ENCODE peak calls at places on chromosomes 12 and 14, in seven cellular contexts. Z is heart left ventricle; L is CD8-positive, alpha-beta memory T cell; F is neural progenitor cell; K is GM23248; W is effector memory CD4-positive, alpha-beta T cell; Q is H1. O is an unnamed sample. For H3K36me3, the result is how much of the 10 kb centered on the place peaks cover.

GRCh38 chr14:90383731-90384542 is 12.9 kb upstream of the CALM1 start:
- DNase-seq in K (peak), L (peak), W (peak), Q (peak), Z (peak), F (peak), O (peak)

GRCh38 chr12:123853401-123854070 is 91.4 kb downstream of the DNAH10 start:
- DNase-seq in Z (no peak), Q (no peak), K (no peak), F (no peak), W (no peak), L (no peak), O (no peak)

GRCh38 chr14:99260652-99261551 is 11.1 kb downstream of the BCL11B start:
- DNase-seq in Q (no peak), F (peak), W (no peak), Z (no peak), L (peak), K (no peak), O (no peak)

GRCh38 chr14:33568935-33569579 is 381.8 kb downstream of the EGLN3 start:
- DNase-seq in K (peak), L (no peak), F (no peak), Q (no peak), W (no peak), Z (no peak), O (no peak)

GRCh38 chr12:47808574-47809380 is 10.9 kb downstream of the HDAC7 start:
- DNase-seq in Z (no peak), L (peak), K (peak), F (peak), W (peak), Q (no peak), O (no peak)

GRCh38 chr12:64560395-64561301 is 49.6 kb upstream of the RASSF3 start:
- DNase-seq in L (no peak), Q (peak), W (no peak), Z (no peak), F (peak), K (peak), O (no peak)

GRCh38 chr14:68780358-68781160 is 12.3 kb downstream of the ZFP36L1 start:
- DNase-seq in K (peak), F (peak), W (no peak), Z (peak), Q (no peak), L (peak), O (peak)

GRCh38 chr12:93593833-93594232 is 21.4 kb downstream of the SOCS2 start:
- DNase-seq in Q (no peak), F (no peak), K (no peak), L (no peak), W (no peak), Z (no peak), O (no peak)

GRCh38 chr14:53741379-53742225 is 215.0 kb downstream of the BMP4 start:
- DNase-seq in F (no peak), W (no peak), Z (no peak), Q (no peak), K (no peak), L (no peak), O (no peak)

GRCh38 chr12:132218915-132219314 is 74.7 kb downstream of the NOC4L start:
- DNase-seq in W (peak), L (peak), F (peak), K (no peak), Z (no peak), Q (no peak), O (no peak)

GRCh38 chr14:63603749-63604277 is 37.9 kb downstream of the WDR89 start:
- DNase-seq in L (no peak), Z (no peak), W (no peak), F (no peak), Q (no peak), K (no peak), O (no peak)

GRCh38 chr12:52539024-52539820 is 13.7 kb downstream of the KRT71 start:
- DNase-seq in K (peak), W (no peak), F (no peak), Z (no peak), L (no peak), Q (no peak), O (no peak)

GRCh38 chr12:123058980-123059379 is 78.5 kb downstream of the ARL6IP4 start:
- DNase-seq in F (no peak), W (no peak), K (peak), Z (peak), L (no peak), Q (no peak), O (no peak)

GRCh38 chr12:3127832-3128231 is 50.7 kb downstream of the TSPAN9 start:
- DNase-seq in F (no peak), L (no peak), Q (no peak), Z (no peak), K (no peak), W (no peak), O (no peak)

GRCh38 chr14:61570188-61570960 is 124.9 kb upstream of the HIF1A start:
- DNase-seq in K (peak), Q (no peak), L (no peak), Z (no peak), F (no peak), W (no peak), O (no peak)

GRCh38 chr12:13661005-13661887 is 320.2 kb downstream of the GRIN2B start:
- DNase-seq in Z (peak), W (no peak), K (peak), F (peak), Q (peak), L (no peak), O (peak)

GRCh38 chr14:52013984-52014600 is 24.7 kb downstream of the RTRAF start:
- DNase-seq in F (peak), Z (no peak), Q (peak), L (no peak), W (no peak), K (peak), O (no peak)

GRCh38 chr14:71711619-71712018 is 220.6 kb upstream of the RGS6 start:
- DNase-seq in L (no peak), K (peak), F (peak), W (no peak), Q (no peak), Z (no peak), O (no peak)

DNA sequence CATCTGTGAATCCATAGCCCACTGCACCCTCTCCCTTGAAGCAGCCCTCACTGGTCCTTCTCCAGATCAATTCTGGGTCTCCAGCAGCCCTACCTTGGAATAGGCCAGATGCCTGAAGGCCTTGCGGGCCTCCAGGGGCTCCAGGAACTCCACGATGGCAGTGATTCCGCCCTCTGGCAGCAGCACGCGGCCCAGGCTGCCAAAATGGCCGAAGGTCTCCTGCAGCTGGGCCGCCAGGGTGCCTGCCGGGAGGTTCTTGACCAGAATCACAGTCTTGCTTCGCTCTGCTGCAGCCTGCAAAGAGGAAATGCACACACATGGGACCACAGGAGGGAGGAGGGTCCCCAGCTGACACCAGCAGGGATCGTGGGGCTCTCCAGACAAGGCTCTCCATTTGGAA is 26.3 kb downstream of the RBM19 start:
- DNase-seq in L (no peak), F (no peak), Z (no peak), Q (no peak), W (no peak), K (no peak), O (no peak)
- H3K36me3 ChIP-seq in L (under half), F (under half), Z (half or more), Q (under half), W (half or more), K (under half), O (under half)

GRCh38 chr14:72869407-72870329 is 24.2 kb downstream of the DPF3 start:
- DNase-seq in Q (no peak), K (no peak), F (no peak), Z (peak), W (no peak), L (no peak), O (no peak)

GRCh38 chr14:72863216-72864006 is 30.5 kb downstream of the DPF3 start:
- DNase-seq in F (no peak), L (no peak), W (no peak), K (peak), Z (no peak), Q (no peak), O (no peak)

GRCh38 chr14:72868500-72868899 is 25.4 kb downstream of the DPF3 start:
- DNase-seq in K (no peak), Q (no peak), W (no peak), F (no peak), Z (no peak), L (no peak), O (no peak)

GRCh38 chr14:72864712-72865365 is 29.1 kb downstream of the DPF3 start:
- DNase-seq in L (no peak), F (no peak), W (no peak), K (peak), Q (no peak), Z (peak), O (no peak)
- H3K27ac ChIP-seq in L (no peak), F (no peak), W (no peak), K (no peak), Q (no peak), Z (no peak), O (no peak)

GRCh38 chr12:111693818-111694217 is 8.0 kb downstream of the ACAD10 start:
- DNase-seq in Q (no peak), F (no peak), L (no peak), Z (peak), K (no peak), W (no peak), O (no peak)
- H3K36me3 ChIP-seq in Q (under half), F (under half), L (under half), Z (half or more), K (under half), W (under half), O (under half)

DNA sequence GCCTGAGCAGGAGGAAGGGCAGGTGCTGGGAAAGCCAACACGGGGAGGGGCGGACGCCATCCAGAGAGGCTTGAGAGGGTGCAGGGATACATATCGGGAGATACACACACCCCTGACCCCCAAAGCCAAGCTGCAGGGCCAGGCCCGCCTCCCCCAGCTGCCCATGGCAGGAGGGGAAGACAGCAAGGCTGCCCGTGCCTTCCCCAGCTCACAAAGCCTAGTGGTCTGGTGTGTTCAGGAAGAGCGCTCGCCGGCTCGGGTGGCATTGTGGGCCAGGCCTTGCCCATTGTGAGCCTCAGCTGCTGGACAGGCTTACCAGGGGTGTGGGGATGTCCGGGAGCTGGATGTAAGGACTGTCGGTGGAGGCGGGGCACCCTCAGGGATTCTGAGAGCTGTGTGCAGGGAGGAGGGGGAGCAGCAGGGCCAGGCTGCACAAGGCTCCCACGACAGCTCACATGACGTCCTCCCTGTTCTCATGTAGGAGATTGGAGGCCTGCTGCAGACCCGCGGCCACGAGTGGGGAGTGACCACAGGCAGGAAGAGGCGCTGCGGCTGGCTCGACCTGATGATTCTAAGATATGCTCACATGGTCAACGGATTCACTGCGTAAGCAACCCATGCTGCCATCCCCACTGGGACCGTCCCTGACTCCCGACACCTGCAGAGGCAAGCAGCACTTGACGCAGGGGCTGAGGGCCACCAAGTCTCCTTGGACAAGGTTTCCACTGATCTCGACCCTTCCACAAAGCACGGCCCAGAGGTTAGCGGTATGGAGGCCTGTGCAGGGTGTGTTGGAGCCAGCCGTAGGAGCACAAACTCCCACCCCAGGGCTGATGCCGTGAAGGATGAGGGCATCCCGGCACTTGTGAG is 10.1 kb upstream of the SIVA1 start:
- DNase-seq in Q (no peak), L (no peak), W (no peak), Z (peak), F (no peak), K (no peak), O (no peak)
- H3K27ac ChIP-seq in Q (no peak), L (no peak), W (no peak), Z (no peak), F (no peak), K (no peak), O (no peak)

GRCh38 chr12:109982211-109982610 is 14.0 kb downstream of the GIT2 start:
- DNase-seq in F (no peak), L (no peak), W (no peak), Q (no peak), Z (no peak), K (peak), O (no peak)

GRCh38 chr12:109983432-109984142 is 12.6 kb downstream of the GIT2 start:
- DNase-seq in W (no peak), K (no peak), Q (no peak), F (no peak), L (no peak), Z (no peak), O (no peak)

GRCh38 chr12:109981311-109981710 is 14.9 kb downstream of the GIT2 start:
- DNase-seq in Z (no peak), K (no peak), Q (no peak), W (peak), F (no peak), L (no peak), O (no peak)
- H3K36me3 ChIP-seq in Z (half or more), K (half or more), Q (under half), W (half or more), F (under half), L (half or more), O (half or more)

GRCh38 chr12:22228022-22228875 is 106.3 kb downstream of the ST8SIA1 start:
- DNase-seq in K (peak), Z (no peak), W (no peak), F (no peak), Q (no peak), L (no peak), O (no peak)
- H3K27ac ChIP-seq in K (no peak), Z (no peak), W (no peak), F (no peak), Q (no peak), L (no peak), O (no peak)

GRCh38 chr14:32249780-32250179 is 46.7 kb upstream of the RNU6-8 start:
- DNase-seq in W (no peak), Z (no peak), F (no peak), L (no peak), Q (no peak), K (no peak), O (no peak)

GRCh38 chr14:32254952-32255679 is 52.0 kb upstream of the RNU6-8 start:
- DNase-seq in Q (peak), W (peak), F (peak), L (peak), Z (peak), K (peak), O (peak)

GRCh38 chr14:32250681-32251080 is 47.6 kb upstream of the RNU6-8 start:
- DNase-seq in K (no peak), L (no peak), F (no peak), Q (no peak), Z (no peak), W (no peak), O (no peak)

GRCh38 chr14:32251530-32251929 is 48.5 kb upstream of the RNU6-8 start:
- DNase-seq in F (no peak), Q (no peak), K (no peak), Z (no peak), W (no peak), L (no peak), O (no peak)

GRCh38 chr14:32252030-32252670 is 49.1 kb upstream of the RNU6-8 start:
- DNase-seq in W (peak), Z (peak), L (peak), F (peak), K (peak), Q (peak), O (no peak)
- H3K36me3 ChIP-seq in W (under half), Z (under half), L (under half), F (under half), K (under half), Q (under half), O (under half)

DNA sequence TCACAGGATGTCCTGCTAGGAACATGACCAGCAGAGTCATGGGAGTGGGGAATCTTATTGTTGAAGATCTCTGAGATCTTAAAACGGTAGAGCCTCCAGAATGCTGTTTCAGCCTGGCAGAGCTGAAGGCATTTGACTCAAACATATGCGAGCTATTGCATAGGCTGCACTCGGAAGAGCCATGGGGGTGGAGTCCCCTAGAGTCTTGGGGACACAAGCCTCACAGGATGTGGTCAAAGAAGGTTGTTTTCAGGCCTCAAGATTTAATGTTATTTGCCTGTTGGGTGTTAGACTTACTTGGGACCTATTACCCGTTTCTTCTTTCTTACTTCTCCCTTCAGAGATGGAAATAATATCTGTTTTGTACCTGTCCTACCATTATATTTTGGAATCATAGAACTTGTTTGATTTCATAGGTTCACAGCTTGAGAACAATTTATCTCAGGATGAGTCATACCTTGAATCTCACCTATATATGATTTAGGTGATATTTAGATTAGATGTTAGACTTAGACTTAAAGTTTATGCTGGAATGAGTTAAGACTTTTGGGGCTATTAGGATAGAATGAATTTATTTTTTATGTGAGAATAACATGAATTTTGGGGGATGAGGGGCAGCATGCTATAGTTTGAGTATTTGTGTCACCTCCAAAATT is 172.2 kb upstream of the ATP2B1 start:
- DNase-seq in F (no peak), W (peak), Z (no peak), Q (no peak), K (no peak), L (peak), O (no peak)
- H3K27ac ChIP-seq in F (no peak), W (peak), Z (no peak), Q (no peak), K (no peak), L (peak), O (no peak)

GRCh38 chr14:96131836-96132235 is 72.8 kb upstream of the BDKRB2 start:
- DNase-seq in L (no peak), W (no peak), Q (no peak), K (no peak), F (no peak), Z (no peak), O (no peak)

GRCh38 chr14:96130391-96130790 is 74.2 kb upstream of the BDKRB2 start:
- DNase-seq in Q (no peak), Z (no peak), K (no peak), L (no peak), F (no peak), W (no peak), O (no peak)

GRCh38 chr14:96126783-96127271 is 77.8 kb upstream of the BDKRB2 start:
- DNase-seq in K (no peak), Q (no peak), W (no peak), L (no peak), F (no peak), Z (no peak), O (no peak)

GRCh38 chr14:96130854-96131253 is 73.8 kb upstream of the BDKRB2 start:
- DNase-seq in Z (no peak), L (no peak), F (no peak), Q (no peak), K (peak), W (no peak), O (no peak)

DNA sequence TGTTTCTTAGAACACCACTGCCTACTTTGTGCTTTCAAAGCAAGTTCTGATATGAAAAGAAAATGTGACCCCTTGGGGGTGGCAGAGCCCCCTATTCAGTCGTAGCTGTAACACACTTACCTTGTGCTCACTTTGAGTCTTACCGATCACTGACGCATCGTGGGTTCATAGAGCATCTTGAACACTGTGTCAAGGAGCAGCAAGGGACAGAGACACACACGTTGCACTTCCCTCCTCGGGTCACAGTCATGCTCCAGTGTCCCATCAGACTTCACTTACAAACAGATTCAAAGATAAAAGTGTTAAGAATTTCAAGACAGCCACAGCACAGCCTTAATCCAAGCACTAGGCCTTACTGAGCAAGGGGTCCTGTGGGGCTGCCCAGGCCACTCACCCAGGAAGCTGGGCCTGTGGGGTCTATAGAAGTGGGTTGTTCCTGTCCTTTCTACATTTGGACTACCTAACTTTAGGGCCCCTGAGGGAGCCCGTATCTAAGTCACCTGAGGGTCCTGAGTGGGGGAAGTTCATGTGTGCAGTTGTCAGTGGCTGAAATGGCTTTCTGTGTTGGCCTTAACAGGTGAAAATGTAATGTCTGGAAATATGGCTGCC is 75.4 kb upstream of the BDKRB2 start:
- DNase-seq in L (no peak), F (no peak), Z (no peak), W (no peak), K (no peak), Q (no peak), O (no peak)
- H3K36me3 ChIP-seq in L (under half), F (under half), Z (under half), W (under half), K (under half), Q (under half), O (under half)

O was measured in right lobe of liver.